ENCODE peak calls at places on chromosomes 6 and 20, in five cellular contexts. V is astrocyte of the cerebellum, Y is neural progenitor cell, X is fibroblast of mammary gland, F is GM12878. T is an unnamed sample.

GRCh38 chr6:168704678-168705077 is 263.7 kb downstream of the SMOC2 start:
- DNase-seq in V (no peak), Y (no peak), X (no peak), F (no peak), T (no peak)

GRCh38 chr6:43665376-43665775 is 20.5 kb downstream of the RSPH9 start:
- DNase-seq in V (no peak), Y (no peak), X (no peak), F (no peak), T (peak)

GRCh38 chr6:90575267-90575666 is 11.6 kb downstream of the MAP3K7 start:
- DNase-seq in V (no peak), Y (peak), X (no peak), F (no peak), T (no peak)

GRCh38 chr6:33678932-33679478 is 32.5 kb downstream of the UQCC2 start:
- DNase-seq in V (no peak), Y (no peak), X (no peak), F (no peak), T (no peak)

GRCh38 chr6:52213127-52213526 is 27.0 kb downstream of the IL17A start:
- DNase-seq in V (no peak), Y (no peak), X (no peak), F (no peak), T (no peak)

GRCh38 chr6:63764318-63764916 is 128.8 kb downstream of the PHF3 start:
- DNase-seq in V (peak), Y (peak), X (peak), F (peak), T (peak)

GRCh38 chr6:25359891-25360290 is 80.7 kb downstream of the CARMIL1 start:
- DNase-seq in V (no peak), Y (no peak), X (no peak), F (no peak), T (no peak)

GRCh38 chr6:16253399-16254144 is 15.2 kb downstream of the GMPR start:
- DNase-seq in V (no peak), Y (no peak), X (no peak), F (no peak), T (no peak)

GRCh38 chr6:13765570-13765969 is 48.8 kb downstream of the MCUR1 start:
- DNase-seq in V (no peak), Y (no peak), X (peak), F (no peak), T (peak)

GRCh38 chr6:43807228-43808061 is 37.4 kb downstream of the VEGFA start:
- DNase-seq in V (no peak), Y (peak), X (no peak), F (no peak), T (peak)

GRCh38 chr6:43378631-43379030 is 9.2 kb upstream of the ZNF318 start:
- DNase-seq in V (no peak), Y (no peak), X (no peak), F (no peak), T (peak)

GRCh38 chr20:53216856-53217576 is 244.9 kb downstream of the TSHZ2 start:
- DNase-seq in V (no peak), Y (peak), X (peak), F (no peak), T (no peak)

GRCh38 chr20:57450419-57450818 is 59.2 kb downstream of the RBM38 start:
- DNase-seq in V (no peak), Y (no peak), X (no peak), F (peak), T (peak)

GRCh38 chr6:79461205-79461604 is 76.0 kb downstream of the LCA5 start:
- DNase-seq in V (no peak), Y (no peak), X (no peak), F (no peak), T (no peak)

GRCh38 chr20:16528078-16528477 is 45.2 kb downstream of the KIF16B start:
- DNase-seq in V (peak), Y (no peak), X (peak), F (no peak), T (peak)

GRCh38 chr6:36550473-36551000 is 3.3 kb upstream of the STK38 start:
- DNase-seq in V (no peak), Y (no peak), X (no peak), F (no peak), T (no peak)

GRCh38 chr6:169117663-169118062 is 136.0 kb downstream of the THBS2 start:
- DNase-seq in V (no peak), Y (no peak), X (no peak), F (no peak), T (no peak)

GRCh38 chr20:44990957-44991356 is 24.6 kb downstream of the STK4 start:
- DNase-seq in V (no peak), Y (no peak), X (no peak), F (no peak), T (no peak)

GRCh38 chr6:15507746-15508145 is 155.1 kb downstream of the DTNBP1 start:
- DNase-seq in V (no peak), Y (no peak), X (no peak), F (no peak), T (no peak)

GRCh38 chr20:12166053-12166717 is 248.5 kb downstream of the BTBD3 start:
- DNase-seq in V (peak), Y (no peak), X (peak), F (no peak), T (peak)

GRCh38 chr6:108564178-108564577 is 3.5 kb downstream of the FOXO3 start:
- DNase-seq in V (peak), Y (no peak), X (peak), F (no peak), T (peak)

GRCh38 chr20:17700637-17701036 is 871 bp downstream of the BANF2 start:
- DNase-seq in V (no peak), Y (no peak), X (no peak), F (no peak), T (no peak)

GRCh38 chr6:80226156-80226555 is 119.7 kb downstream of the BCKDHB start:
- DNase-seq in V (no peak), Y (no peak), X (no peak), F (no peak), T (no peak)

GRCh38 chr20:32247957-32248497 is 29.4 kb upstream of the KIF3B start:
- DNase-seq in V (no peak), Y (no peak), X (no peak), F (no peak), T (no peak)

GRCh38 chr20:19451591-19452295 is 239.3 kb downstream of the SLC24A3 start:
- DNase-seq in V (no peak), Y (no peak), X (no peak), F (no peak), T (no peak)

GRCh38 chr6:154356690-154357089 is at the start of gene IPCEF1:
- DNase-seq in V (no peak), Y (no peak), X (no peak), F (no peak), T (no peak)

GRCh38 chr6:161079566-161080262 is 88.1 kb downstream of the MAP3K4 start:
- DNase-seq in V (peak), Y (no peak), X (peak), F (no peak), T (peak)

GRCh38 chr6:142722010-142722409 is 223.0 kb downstream of the HIVEP2 start:
- DNase-seq in V (no peak), Y (no peak), X (no peak), F (no peak), T (no peak)

GRCh38 chr6:24766685-24767462 is 7.9 kb upstream of the GMNN start:
- DNase-seq in V (peak), Y (no peak), X (peak), F (no peak), T (peak)